ENCODE peak calls at places on chromosomes 6 and 20, in seven cellular contexts. C is fibroblast of villous mesenchyme, E is tibial artery, R is IMR-90, Y is osteoblast, Z is cardiac fibroblast, M is GM13976. L is an unnamed sample.

GRCh38 chr6:56699066-56699654 is 56.5 kb upstream of the DST start:
- DNase-seq in R (peak), Z (peak), Y (peak), M (peak), C (peak), E (no peak), L (no peak)

GRCh38 chr6:157721431-157722229 is 101.4 kb upstream of the SNX9 start:
- DNase-seq in E (no peak), M (no peak), C (no peak), R (no peak), Y (no peak), Z (no peak), L (no peak)

GRCh38 chr20:2816583-2817340 is 598 bp downstream of the TMEM239 start:
- DNase-seq in Y (no peak), Z (no peak), R (peak), M (no peak), E (no peak), C (no peak), L (no peak)

GRCh38 chr20:34979366-34980153 is 23.9 kb downstream of the MYH7B start:
- DNase-seq in R (no peak), C (no peak), Z (no peak), Y (peak), M (no peak), E (no peak), L (no peak)

GRCh38 chr6:116876635-116877611 is at the start of gene RFX6:
- DNase-seq in M (peak), C (no peak), E (no peak), Z (no peak), Y (peak), R (no peak), L (no peak)

GRCh38 chr6:136492409-136492808 is 57.8 kb downstream of the MAP7 start:
- DNase-seq in Y (no peak), R (no peak), Z (no peak), M (no peak), C (no peak), E (no peak), L (no peak)

GRCh38 chr6:26097268-26097875 is 10.1 kb downstream of the HFE start:
- DNase-seq in R (peak), C (peak), Y (no peak), E (peak), M (peak), Z (peak), L (no peak)

GRCh38 chr6:163122365-163122764 is 292.2 kb upstream of the QKI start:
- DNase-seq in Z (no peak), M (no peak), R (no peak), E (no peak), C (no peak), Y (no peak), L (no peak)

GRCh38 chr20:45368221-45368980 is 5.4 kb downstream of the SYS1 start:
- DNase-seq in C (no peak), M (peak), E (no peak), Y (peak), R (no peak), Z (no peak), L (no peak)

GRCh38 chr6:111549744-111550143 is 55.9 kb downstream of the TRAF3IP2 start:
- DNase-seq in Z (no peak), R (no peak), Y (no peak), E (no peak), C (no peak), M (no peak), L (no peak)

DNA sequence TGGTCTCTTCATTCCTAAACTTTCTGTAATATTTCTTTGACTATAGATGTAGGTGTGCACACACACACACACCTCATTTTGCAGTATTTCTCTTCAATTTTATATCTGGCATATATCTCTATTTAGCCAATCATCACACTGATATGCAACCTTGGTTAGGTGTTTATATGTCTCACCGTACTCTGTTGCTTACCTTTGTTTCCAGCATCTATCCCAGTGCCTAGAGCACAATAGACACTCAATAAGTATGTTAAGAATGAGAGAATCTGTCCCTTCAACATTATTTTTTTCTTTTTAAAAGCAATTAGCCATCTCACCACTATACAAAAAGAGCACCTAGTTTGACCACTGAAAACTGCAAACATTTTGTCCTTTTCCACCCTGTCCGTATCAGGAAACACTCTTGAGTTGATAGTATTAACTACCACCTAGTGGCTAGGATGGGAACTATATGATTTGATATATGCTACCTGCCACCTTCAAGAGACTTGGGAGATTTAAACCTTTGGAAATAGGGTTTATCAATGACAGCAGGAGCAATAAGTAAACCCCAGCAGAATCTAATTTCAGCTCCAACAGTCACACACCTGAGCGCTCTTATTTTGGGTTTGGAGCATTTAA is 48.7 kb upstream of the RSPO3 start:
- DNase-seq in Z (peak), E (no peak), M (peak), Y (no peak), C (peak), R (peak), L (no peak)
- TF ChIP-seq CTCF in Z (peak), E (peak), M (no peak), Y (peak), C (peak), R (peak), L (peak)

DNA sequence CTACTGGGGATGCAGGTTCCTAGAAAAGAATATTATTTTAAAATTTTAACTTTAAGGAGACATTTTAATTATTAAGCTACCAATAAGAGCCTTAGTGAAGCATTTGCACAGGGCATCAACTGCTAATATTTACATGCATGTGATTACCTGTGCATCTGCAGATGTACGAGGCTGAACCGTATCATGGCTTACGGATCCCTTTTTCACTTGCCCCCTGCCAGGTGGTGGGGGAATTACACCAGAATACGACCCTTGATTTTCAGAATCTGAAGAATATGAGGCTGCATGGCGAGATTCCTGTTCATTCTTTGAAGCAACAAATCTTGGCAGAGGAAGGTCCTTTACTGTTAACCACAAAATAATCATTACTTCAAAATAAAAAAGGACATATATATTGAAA is 42.7 kb downstream of the REPS1 start:
- DNase-seq in M (no peak), C (no peak), Y (no peak), Z (no peak), R (no peak), E (no peak), L (no peak)
- TF ChIP-seq CTCF in M (no peak), C (peak), Y (no peak), Z (peak), R (no peak), E (no peak), L (peak)

GRCh38 chr6:147384737-147385710 is 123.5 kb upstream of the SAMD5 start:
- DNase-seq in C (no peak), E (no peak), Z (no peak), R (no peak), M (no peak), Y (no peak), L (no peak)

GRCh38 chr6:147395158-147395557 is 113.3 kb upstream of the SAMD5 start:
- DNase-seq in Y (peak), C (peak), R (peak), Z (peak), M (no peak), E (no peak), L (no peak)

GRCh38 chr6:147389463-147389862 is 119.0 kb upstream of the SAMD5 start:
- DNase-seq in E (no peak), C (no peak), Z (no peak), Y (no peak), R (no peak), M (no peak), L (no peak)

GRCh38 chr6:147392917-147393625 is 115.4 kb upstream of the SAMD5 start:
- DNase-seq in C (no peak), E (no peak), Z (no peak), M (no peak), Y (no peak), R (no peak), L (no peak)

GRCh38 chr6:147390909-147391536 is 117.5 kb upstream of the SAMD5 start:
- DNase-seq in E (no peak), Y (peak), Z (peak), R (peak), M (no peak), C (peak), L (no peak)
- TF ChIP-seq CTCF in E (no peak), Y (peak), Z (peak), R (peak), M (no peak), C (peak), L (peak)

DNA sequence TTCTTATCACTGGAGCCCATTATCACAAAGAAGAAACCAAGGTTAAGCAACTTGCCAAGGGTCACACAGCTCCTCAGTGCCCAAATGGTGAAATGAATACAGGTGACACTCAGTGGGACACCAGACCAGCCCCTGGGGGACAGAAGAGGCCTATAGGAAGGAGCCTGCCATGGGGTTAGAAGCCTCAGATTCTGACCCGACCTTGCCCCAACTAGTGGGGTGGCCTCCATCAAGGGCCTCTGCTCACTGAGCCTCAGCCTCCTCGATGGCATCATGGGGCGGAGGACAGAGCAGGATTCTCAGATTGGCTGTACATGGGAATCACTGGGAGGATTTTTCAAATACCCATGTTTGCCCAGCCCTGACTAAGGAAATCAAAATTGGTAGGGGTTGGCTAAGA is 47.6 kb downstream of the MRPL14 start:
- DNase-seq in Y (no peak), E (no peak), C (no peak), Z (no peak), R (no peak), M (no peak), L (no peak)
- TF ChIP-seq CTCF in Y (no peak), E (no peak), C (no peak), Z (no peak), R (no peak), M (no peak), L (no peak)

GRCh38 chr6:166772518-166772917 is 145.5 kb upstream of the RPS6KA2 start:
- DNase-seq in E (no peak), M (no peak), C (no peak), Z (no peak), Y (no peak), R (no peak), L (no peak)
- TF ChIP-seq CTCF in E (no peak), M (no peak), C (no peak), Z (peak), Y (peak), R (no peak), L (peak)

GRCh38 chr6:113879186-113880096 is 22.3 kb downstream of the MARCKS start:
- DNase-seq in R (peak), Y (no peak), C (peak), E (peak), M (peak), Z (peak), L (no peak)
- TF ChIP-seq CTCF in R (peak), Y (peak), C (peak), E (peak), M (peak), Z (peak), L (peak)

L was measured in keratinocyte.